ENCODE peak calls at places on chromosomes 1 and 21, in six cellular contexts. One of them, this sample, is unnamed.

GRCh38 chr21:46454634-46455390 is 3.9 kb upstream of the DIP2A start:
- DNase-seq in M059J: no peak
- DNase-seq in stimulated activated naive CD8-positive, alpha-beta T cell treated with anti-CD3 and anti-CD28 coated beads, Interleukin-15, Interleukin-2, amounts not matched to agents 100 U/mL and 50 U/mL, for 24 hours: no peak
- DNase-seq in HEK293T: no peak
- DNase-seq in CD8-positive, alpha-beta T cell: no peak
- DNase-seq in CD4-positive, alpha-beta T cell: no peak
- DNase-seq in this sample: no peak

GRCh38 chr21:41616063-41616591 is 108.2 kb upstream of the TMPRSS2 start:
- DNase-seq in M059J: peak
- DNase-seq in stimulated activated naive CD8-positive, alpha-beta T cell treated with anti-CD3 and anti-CD28 coated beads, Interleukin-15, Interleukin-2, amounts not matched to agents 100 U/mL and 50 U/mL, for 24 hours: no peak
- DNase-seq in HEK293T: no peak
- DNase-seq in CD8-positive, alpha-beta T cell: no peak
- DNase-seq in CD4-positive, alpha-beta T cell: no peak
- DNase-seq in this sample: no peak

GRCh38 chr1:37461698-37462436 is 12.5 kb upstream of the ZC3H12A start:
- DNase-seq in M059J: no peak
- DNase-seq in stimulated activated naive CD8-positive, alpha-beta T cell treated with anti-CD3 and anti-CD28 coated beads, Interleukin-15, Interleukin-2, amounts not matched to agents 100 U/mL and 50 U/mL, for 24 hours: no peak
- DNase-seq in HEK293T: no peak
- DNase-seq in CD8-positive, alpha-beta T cell: no peak
- DNase-seq in CD4-positive, alpha-beta T cell: no peak
- DNase-seq in this sample: no peak

GRCh38 chr1:25063591-25064416 is 133.7 kb upstream of the RUNX3 start:
- DNase-seq in M059J: peak
- DNase-seq in stimulated activated naive CD8-positive, alpha-beta T cell treated with anti-CD3 and anti-CD28 coated beads, Interleukin-15, Interleukin-2, amounts not matched to agents 100 U/mL and 50 U/mL, for 24 hours: no peak
- DNase-seq in HEK293T: no peak
- DNase-seq in CD8-positive, alpha-beta T cell: no peak
- DNase-seq in CD4-positive, alpha-beta T cell: no peak
- DNase-seq in this sample: no peak

GRCh38 chr1:91940496-91940895 is 8.7 kb upstream of the BRDT start:
- DNase-seq in M059J: peak
- DNase-seq in stimulated activated naive CD8-positive, alpha-beta T cell treated with anti-CD3 and anti-CD28 coated beads, Interleukin-15, Interleukin-2, amounts not matched to agents 100 U/mL and 50 U/mL, for 24 hours: no peak
- DNase-seq in HEK293T: no peak
- DNase-seq in CD8-positive, alpha-beta T cell: no peak
- DNase-seq in CD4-positive, alpha-beta T cell: no peak
- DNase-seq in this sample: no peak

GRCh38 chr21:45067462-45068285 is 6.7 kb upstream of the ADARB1 start:
- DNase-seq in M059J: no peak
- DNase-seq in stimulated activated naive CD8-positive, alpha-beta T cell treated with anti-CD3 and anti-CD28 coated beads, Interleukin-15, Interleukin-2, amounts not matched to agents 100 U/mL and 50 U/mL, for 24 hours: no peak
- DNase-seq in HEK293T: no peak
- DNase-seq in CD8-positive, alpha-beta T cell: no peak
- DNase-seq in CD4-positive, alpha-beta T cell: no peak
- DNase-seq in this sample: no peak

GRCh38 chr1:209813902-209814301 is 8.0 kb upstream of the IRF6 start:
- DNase-seq in M059J: no peak
- DNase-seq in stimulated activated naive CD8-positive, alpha-beta T cell treated with anti-CD3 and anti-CD28 coated beads, Interleukin-15, Interleukin-2, amounts not matched to agents 100 U/mL and 50 U/mL, for 24 hours: no peak
- DNase-seq in HEK293T: no peak
- DNase-seq in CD8-positive, alpha-beta T cell: no peak
- DNase-seq in CD4-positive, alpha-beta T cell: no peak
- DNase-seq in this sample: no peak

GRCh38 chr21:19490481-19490880 is 1086.9 kb upstream of the TMPRSS15 start:
- DNase-seq in M059J: no peak
- DNase-seq in stimulated activated naive CD8-positive, alpha-beta T cell treated with anti-CD3 and anti-CD28 coated beads, Interleukin-15, Interleukin-2, amounts not matched to agents 100 U/mL and 50 U/mL, for 24 hours: no peak
- DNase-seq in HEK293T: no peak
- DNase-seq in CD8-positive, alpha-beta T cell: no peak
- DNase-seq in CD4-positive, alpha-beta T cell: no peak
- DNase-seq in this sample: no peak

GRCh38 chr1:33897092-33897725 is 33.3 kb downstream of the HMGB4 start:
- DNase-seq in M059J: peak
- DNase-seq in stimulated activated naive CD8-positive, alpha-beta T cell treated with anti-CD3 and anti-CD28 coated beads, Interleukin-15, Interleukin-2, amounts not matched to agents 100 U/mL and 50 U/mL, for 24 hours: no peak
- DNase-seq in HEK293T: no peak
- DNase-seq in CD8-positive, alpha-beta T cell: no peak
- DNase-seq in CD4-positive, alpha-beta T cell: no peak
- DNase-seq in this sample: no peak

GRCh38 chr1:179164494-179164893 is 65.0 kb downstream of the ABL2 start:
- DNase-seq in M059J: peak
- DNase-seq in stimulated activated naive CD8-positive, alpha-beta T cell treated with anti-CD3 and anti-CD28 coated beads, Interleukin-15, Interleukin-2, amounts not matched to agents 100 U/mL and 50 U/mL, for 24 hours: no peak
- DNase-seq in HEK293T: no peak
- DNase-seq in CD8-positive, alpha-beta T cell: no peak
- DNase-seq in CD4-positive, alpha-beta T cell: no peak
- DNase-seq in this sample: no peak

GRCh38 chr21:29985866-29986265 is 46.1 kb upstream of the GRIK1 start:
- DNase-seq in M059J: no peak
- DNase-seq in stimulated activated naive CD8-positive, alpha-beta T cell treated with anti-CD3 and anti-CD28 coated beads, Interleukin-15, Interleukin-2, amounts not matched to agents 100 U/mL and 50 U/mL, for 24 hours: no peak
- DNase-seq in HEK293T: no peak
- DNase-seq in CD8-positive, alpha-beta T cell: no peak
- DNase-seq in CD4-positive, alpha-beta T cell: no peak
- DNase-seq in this sample: no peak

GRCh38 chr1:183977717-183978116 is 59.8 kb downstream of the COLGALT2 start:
- DNase-seq in M059J: no peak
- DNase-seq in stimulated activated naive CD8-positive, alpha-beta T cell treated with anti-CD3 and anti-CD28 coated beads, Interleukin-15, Interleukin-2, amounts not matched to agents 100 U/mL and 50 U/mL, for 24 hours: no peak
- DNase-seq in HEK293T: no peak
- DNase-seq in CD8-positive, alpha-beta T cell: no peak
- DNase-seq in CD4-positive, alpha-beta T cell: no peak
- DNase-seq in this sample: no peak

GRCh38 chr1:28058168-28058567 is 30.2 kb downstream of the EYA3 start:
- DNase-seq in M059J: no peak
- DNase-seq in stimulated activated naive CD8-positive, alpha-beta T cell treated with anti-CD3 and anti-CD28 coated beads, Interleukin-15, Interleukin-2, amounts not matched to agents 100 U/mL and 50 U/mL, for 24 hours: no peak
- DNase-seq in HEK293T: no peak
- DNase-seq in CD8-positive, alpha-beta T cell: no peak
- DNase-seq in CD4-positive, alpha-beta T cell: no peak
- DNase-seq in this sample: no peak

GRCh38 chr1:172531412-172531811 is 1.5 kb upstream of the SUCO start:
- DNase-seq in M059J: peak
- DNase-seq in stimulated activated naive CD8-positive, alpha-beta T cell treated with anti-CD3 and anti-CD28 coated beads, Interleukin-15, Interleukin-2, amounts not matched to agents 100 U/mL and 50 U/mL, for 24 hours: no peak
- DNase-seq in HEK293T: no peak
- DNase-seq in CD8-positive, alpha-beta T cell: no peak
- DNase-seq in CD4-positive, alpha-beta T cell: no peak
- DNase-seq in this sample: no peak

GRCh38 chr1:62725255-62725654 is 37.1 kb upstream of the DOCK7 start:
- DNase-seq in M059J: peak
- DNase-seq in stimulated activated naive CD8-positive, alpha-beta T cell treated with anti-CD3 and anti-CD28 coated beads, Interleukin-15, Interleukin-2, amounts not matched to agents 100 U/mL and 50 U/mL, for 24 hours: no peak
- DNase-seq in HEK293T: no peak
- DNase-seq in CD8-positive, alpha-beta T cell: no peak
- DNase-seq in CD4-positive, alpha-beta T cell: no peak
- DNase-seq in this sample: no peak

GRCh38 chr1:193113992-193114332 is 7.9 kb upstream of the CDC73 start:
- DNase-seq in M059J: no peak
- DNase-seq in stimulated activated naive CD8-positive, alpha-beta T cell treated with anti-CD3 and anti-CD28 coated beads, Interleukin-15, Interleukin-2, amounts not matched to agents 100 U/mL and 50 U/mL, for 24 hours: no peak
- DNase-seq in HEK293T: no peak
- DNase-seq in CD8-positive, alpha-beta T cell: no peak
- DNase-seq in CD4-positive, alpha-beta T cell: no peak
- DNase-seq in this sample: no peak

GRCh38 chr1:17441265-17441992 is 2.0 kb upstream of the RCC2 start:
- DNase-seq in M059J: peak
- DNase-seq in stimulated activated naive CD8-positive, alpha-beta T cell treated with anti-CD3 and anti-CD28 coated beads, Interleukin-15, Interleukin-2, amounts not matched to agents 100 U/mL and 50 U/mL, for 24 hours: no peak
- DNase-seq in HEK293T: no peak
- DNase-seq in CD8-positive, alpha-beta T cell: no peak
- DNase-seq in CD4-positive, alpha-beta T cell: no peak
- DNase-seq in this sample: no peak

GRCh38 chr1:24949331-24949881 is 19.3 kb upstream of the RUNX3 start:
- DNase-seq in M059J: peak
- DNase-seq in stimulated activated naive CD8-positive, alpha-beta T cell treated with anti-CD3 and anti-CD28 coated beads, Interleukin-15, Interleukin-2, amounts not matched to agents 100 U/mL and 50 U/mL, for 24 hours: no peak
- DNase-seq in HEK293T: no peak
- DNase-seq in CD8-positive, alpha-beta T cell: no peak
- DNase-seq in CD4-positive, alpha-beta T cell: no peak
- DNase-seq in this sample: no peak

GRCh38 chr1:234565132-234565531 is 44.8 kb downstream of the IRF2BP2 start:
- DNase-seq in M059J: no peak
- DNase-seq in stimulated activated naive CD8-positive, alpha-beta T cell treated with anti-CD3 and anti-CD28 coated beads, Interleukin-15, Interleukin-2, amounts not matched to agents 100 U/mL and 50 U/mL, for 24 hours: no peak
- DNase-seq in HEK293T: no peak
- DNase-seq in CD8-positive, alpha-beta T cell: no peak
- DNase-seq in CD4-positive, alpha-beta T cell: no peak
- DNase-seq in this sample: no peak

GRCh38 chr1:194024659-194025058 is 838.2 kb upstream of the B3GALT2 start:
- DNase-seq in M059J: peak
- DNase-seq in stimulated activated naive CD8-positive, alpha-beta T cell treated with anti-CD3 and anti-CD28 coated beads, Interleukin-15, Interleukin-2, amounts not matched to agents 100 U/mL and 50 U/mL, for 24 hours: no peak
- DNase-seq in HEK293T: no peak
- DNase-seq in CD8-positive, alpha-beta T cell: no peak
- DNase-seq in CD4-positive, alpha-beta T cell: no peak
- DNase-seq in this sample: no peak

GRCh38 chr1:211625040-211625439 is 46.1 kb upstream of the SLC30A1 start:
- DNase-seq in M059J: peak
- DNase-seq in stimulated activated naive CD8-positive, alpha-beta T cell treated with anti-CD3 and anti-CD28 coated beads, Interleukin-15, Interleukin-2, amounts not matched to agents 100 U/mL and 50 U/mL, for 24 hours: no peak
- DNase-seq in HEK293T: no peak
- DNase-seq in CD8-positive, alpha-beta T cell: peak
- DNase-seq in CD4-positive, alpha-beta T cell: peak
- DNase-seq in this sample: no peak

GRCh38 chr21:45447821-45448220 is 42.9 kb downstream of the COL18A1 start:
- DNase-seq in M059J: peak
- DNase-seq in stimulated activated naive CD8-positive, alpha-beta T cell treated with anti-CD3 and anti-CD28 coated beads, Interleukin-15, Interleukin-2, amounts not matched to agents 100 U/mL and 50 U/mL, for 24 hours: no peak
- DNase-seq in HEK293T: no peak
- DNase-seq in CD8-positive, alpha-beta T cell: no peak
- DNase-seq in CD4-positive, alpha-beta T cell: no peak
- DNase-seq in this sample: no peak

This sample was measured in DMS 273 treated with DMSO at 0.1 percent for 48 hours.